ENCODE peak calls at places on chromosomes 2 and 18, in nine cellular contexts. One of them, this sample, is unnamed.

GRCh38 chr2:188199716-188200128 is 92.0 kb upstream of the GULP1 start:
- DNase-seq in activated CD4-positive, alpha-beta T cell treated with anti-CD3 and anti-CD28 coated beads, Interleukin-2, amount 50 U/mL, for 1 hour: no peak
- DNase-seq in GM12891: no peak
- DNase-seq in fibroblast of lung: peak; percentile 98
- DNase-seq in B cell: no peak
- DNase-seq in frontal cortex: no peak
- DNase-seq in fibroblast of pulmonary artery: peak; percentile 84
- DNase-seq in left ventricle myocardium inferior: no peak
- DNase-seq in GM10248: no peak
- DNase-seq in this sample: peak; percentile 9

GRCh38 chr18:59469463-59470180 is 110.6 kb upstream of the LMAN1 start:
- DNase-seq in left ventricle myocardium inferior: peak; percentile 55
- DNase-seq in B cell: no peak
- DNase-seq in GM12891: no peak
- DNase-seq in fibroblast of pulmonary artery: no peak
- DNase-seq in activated CD4-positive, alpha-beta T cell treated with anti-CD3 and anti-CD28 coated beads, Interleukin-2, amount 50 U/mL, for 1 hour: no peak
- DNase-seq in fibroblast of lung: no peak
- DNase-seq in frontal cortex: no peak
- DNase-seq in GM10248: no peak
- DNase-seq in this sample: no peak

GRCh38 chr2:42567806-42568429 is 514 bp upstream of the MTA3 start:
- DNase-seq in GM12891: peak; percentile 52
- DNase-seq in B cell: peak; percentile 58
- DNase-seq in fibroblast of lung: peak; percentile 7
- DNase-seq in left ventricle myocardium inferior: no peak
- DNase-seq in activated CD4-positive, alpha-beta T cell treated with anti-CD3 and anti-CD28 coated beads, Interleukin-2, amount 50 U/mL, for 1 hour: peak; percentile 1
- DNase-seq in frontal cortex: no peak
- DNase-seq in GM10248: peak; percentile 72
- DNase-seq in fibroblast of pulmonary artery: peak; percentile 1
- DNase-seq in this sample: no peak

GRCh38 chr2:128274218-128274617 is 44.5 kb downstream of the HS6ST1 start:
- DNase-seq in frontal cortex: no peak
- DNase-seq in fibroblast of pulmonary artery: no peak
- DNase-seq in B cell: no peak
- DNase-seq in GM12891: no peak
- DNase-seq in fibroblast of lung: no peak
- DNase-seq in GM10248: no peak
- DNase-seq in activated CD4-positive, alpha-beta T cell treated with anti-CD3 and anti-CD28 coated beads, Interleukin-2, amount 50 U/mL, for 1 hour: no peak
- DNase-seq in left ventricle myocardium inferior: no peak
- DNase-seq in this sample: no peak

GRCh38 chr18:63451774-63452173 is 25.0 kb upstream of the SERPINB5 start:
- DNase-seq in GM10248: no peak
- DNase-seq in activated CD4-positive, alpha-beta T cell treated with anti-CD3 and anti-CD28 coated beads, Interleukin-2, amount 50 U/mL, for 1 hour: no peak
- DNase-seq in GM12891: no peak
- DNase-seq in left ventricle myocardium inferior: no peak
- DNase-seq in fibroblast of lung: no peak
- DNase-seq in B cell: no peak
- DNase-seq in frontal cortex: no peak
- DNase-seq in fibroblast of pulmonary artery: peak; percentile 63
- DNase-seq in this sample: no peak

GRCh38 chr2:212421571-212422334 is 116.8 kb downstream of the ERBB4 start:
- DNase-seq in fibroblast of lung: peak; percentile 81
- DNase-seq in B cell: no peak
- DNase-seq in GM10248: no peak
- DNase-seq in frontal cortex: no peak
- DNase-seq in fibroblast of pulmonary artery: peak; percentile 67
- DNase-seq in left ventricle myocardium inferior: no peak
- DNase-seq in GM12891: no peak
- DNase-seq in activated CD4-positive, alpha-beta T cell treated with anti-CD3 and anti-CD28 coated beads, Interleukin-2, amount 50 U/mL, for 1 hour: no peak
- DNase-seq in this sample: no peak

GRCh38 chr2:96175951-96176350 is 30.7 kb upstream of the DUSP2 start:
- DNase-seq in B cell: no peak
- DNase-seq in fibroblast of lung: peak; percentile 81
- DNase-seq in frontal cortex: no peak
- DNase-seq in GM10248: peak; percentile 22
- DNase-seq in activated CD4-positive, alpha-beta T cell treated with anti-CD3 and anti-CD28 coated beads, Interleukin-2, amount 50 U/mL, for 1 hour: no peak
- DNase-seq in fibroblast of pulmonary artery: peak; percentile 41
- DNase-seq in left ventricle myocardium inferior: no peak
- DNase-seq in GM12891: no peak
- DNase-seq in this sample: no peak

GRCh38 chr2:113273031-113273551 is 5.6 kb downstream of the PAX8 start:
- DNase-seq in fibroblast of lung: peak; percentile 27
- DNase-seq in GM12891: no peak
- DNase-seq in fibroblast of pulmonary artery: no peak
- DNase-seq in B cell: no peak
- DNase-seq in GM10248: no peak
- DNase-seq in activated CD4-positive, alpha-beta T cell treated with anti-CD3 and anti-CD28 coated beads, Interleukin-2, amount 50 U/mL, for 1 hour: peak; percentile 20
- DNase-seq in left ventricle myocardium inferior: no peak
- DNase-seq in frontal cortex: no peak
- DNase-seq in this sample: no peak

GRCh38 chr2:188091235-188091634 is 200.4 kb upstream of the GULP1 start:
- DNase-seq in B cell: no peak
- DNase-seq in activated CD4-positive, alpha-beta T cell treated with anti-CD3 and anti-CD28 coated beads, Interleukin-2, amount 50 U/mL, for 1 hour: no peak
- DNase-seq in frontal cortex: no peak
- DNase-seq in fibroblast of lung: no peak
- DNase-seq in left ventricle myocardium inferior: no peak
- DNase-seq in GM10248: no peak
- DNase-seq in fibroblast of pulmonary artery: no peak
- DNase-seq in GM12891: no peak
- DNase-seq in this sample: no peak

GRCh38 chr2:30385327-30385726 is 61.7 kb upstream of the LCLAT1 start:
- DNase-seq in GM12891: no peak
- DNase-seq in GM10248: no peak
- DNase-seq in B cell: no peak
- DNase-seq in activated CD4-positive, alpha-beta T cell treated with anti-CD3 and anti-CD28 coated beads, Interleukin-2, amount 50 U/mL, for 1 hour: no peak
- DNase-seq in fibroblast of lung: peak; percentile 48
- DNase-seq in fibroblast of pulmonary artery: peak; percentile 53
- DNase-seq in left ventricle myocardium inferior: no peak
- DNase-seq in frontal cortex: no peak
- DNase-seq in this sample: no peak

GRCh38 chr2:218485986-218486667 is 67.2 kb downstream of the VIL1 start:
- DNase-seq in GM12891: no peak
- DNase-seq in left ventricle myocardium inferior: no peak
- DNase-seq in GM10248: no peak
- DNase-seq in fibroblast of lung: no peak
- DNase-seq in frontal cortex: no peak
- DNase-seq in activated CD4-positive, alpha-beta T cell treated with anti-CD3 and anti-CD28 coated beads, Interleukin-2, amount 50 U/mL, for 1 hour: no peak
- DNase-seq in B cell: no peak
- DNase-seq in fibroblast of pulmonary artery: no peak
- DNase-seq in this sample: no peak

GRCh38 chr2:128301501-128301966 is 17.1 kb downstream of the HS6ST1 start:
- DNase-seq in B cell: no peak
- DNase-seq in GM12891: no peak
- DNase-seq in left ventricle myocardium inferior: no peak
- DNase-seq in frontal cortex: no peak
- DNase-seq in fibroblast of pulmonary artery: peak; percentile 91
- DNase-seq in fibroblast of lung: peak; percentile 98
- DNase-seq in GM10248: no peak
- DNase-seq in activated CD4-positive, alpha-beta T cell treated with anti-CD3 and anti-CD28 coated beads, Interleukin-2, amount 50 U/mL, for 1 hour: no peak
- DNase-seq in this sample: no peak

GRCh38 chr2:23418056-23418455 is 33.1 kb downstream of the KLHL29 start:
- DNase-seq in B cell: no peak
- DNase-seq in fibroblast of lung: no peak
- DNase-seq in GM10248: no peak
- DNase-seq in activated CD4-positive, alpha-beta T cell treated with anti-CD3 and anti-CD28 coated beads, Interleukin-2, amount 50 U/mL, for 1 hour: no peak
- DNase-seq in fibroblast of pulmonary artery: no peak
- DNase-seq in frontal cortex: no peak
- DNase-seq in GM12891: no peak
- DNase-seq in left ventricle myocardium inferior: no peak
- DNase-seq in this sample: no peak

GRCh38 chr2:219252084-219252483 is 959 bp upstream of the TUBA4B start:
- DNase-seq in B cell: no peak
- DNase-seq in frontal cortex: no peak
- DNase-seq in GM10248: no peak
- DNase-seq in activated CD4-positive, alpha-beta T cell treated with anti-CD3 and anti-CD28 coated beads, Interleukin-2, amount 50 U/mL, for 1 hour: peak; percentile 28
- DNase-seq in fibroblast of pulmonary artery: no peak
- DNase-seq in left ventricle myocardium inferior: no peak
- DNase-seq in fibroblast of lung: no peak
- DNase-seq in GM12891: no peak
- DNase-seq in this sample: no peak

GRCh38 chr18:44599409-44599808 is 81.3 kb upstream of the SETBP1 start:
- DNase-seq in B cell: no peak
- DNase-seq in fibroblast of pulmonary artery: peak; percentile 16
- DNase-seq in fibroblast of lung: peak; percentile 83
- DNase-seq in GM12891: no peak
- DNase-seq in GM10248: no peak
- DNase-seq in frontal cortex: no peak
- DNase-seq in activated CD4-positive, alpha-beta T cell treated with anti-CD3 and anti-CD28 coated beads, Interleukin-2, amount 50 U/mL, for 1 hour: no peak
- DNase-seq in left ventricle myocardium inferior: peak; percentile 18
- DNase-seq in this sample: no peak

GRCh38 chr2:101026253-101026701 is 24.2 kb downstream of the RPL31 start:
- DNase-seq in GM12891: no peak
- DNase-seq in activated CD4-positive, alpha-beta T cell treated with anti-CD3 and anti-CD28 coated beads, Interleukin-2, amount 50 U/mL, for 1 hour: no peak
- DNase-seq in GM10248: no peak
- DNase-seq in frontal cortex: no peak
- DNase-seq in fibroblast of lung: no peak
- DNase-seq in left ventricle myocardium inferior: no peak
- DNase-seq in fibroblast of pulmonary artery: no peak
- DNase-seq in B cell: no peak
- DNase-seq in this sample: no peak

GRCh38 chr2:24454258-24454657 is 36.8 kb upstream of the NCOA1 start:
- DNase-seq in fibroblast of lung: peak; percentile 59
- DNase-seq in B cell: no peak
- DNase-seq in left ventricle myocardium inferior: no peak
- DNase-seq in GM12891: no peak
- DNase-seq in frontal cortex: no peak
- DNase-seq in activated CD4-positive, alpha-beta T cell treated with anti-CD3 and anti-CD28 coated beads, Interleukin-2, amount 50 U/mL, for 1 hour: no peak
- DNase-seq in GM10248: no peak
- DNase-seq in fibroblast of pulmonary artery: peak; percentile 59
- DNase-seq in this sample: no peak

GRCh38 chr18:74982946-74983635 is 225.8 kb downstream of the PTGR3 start:
- DNase-seq in activated CD4-positive, alpha-beta T cell treated with anti-CD3 and anti-CD28 coated beads, Interleukin-2, amount 50 U/mL, for 1 hour: no peak
- DNase-seq in B cell: no peak
- DNase-seq in fibroblast of pulmonary artery: no peak
- DNase-seq in frontal cortex: no peak
- DNase-seq in fibroblast of lung: no peak
- DNase-seq in left ventricle myocardium inferior: no peak
- DNase-seq in GM10248: no peak
- DNase-seq in GM12891: no peak
- DNase-seq in this sample: no peak

GRCh38 chr2:6580982-6581381 is 284.7 kb downstream of the CMPK2 start:
- DNase-seq in fibroblast of pulmonary artery: no peak
- DNase-seq in B cell: no peak
- DNase-seq in activated CD4-positive, alpha-beta T cell treated with anti-CD3 and anti-CD28 coated beads, Interleukin-2, amount 50 U/mL, for 1 hour: no peak
- DNase-seq in fibroblast of lung: peak; percentile 67
- DNase-seq in frontal cortex: no peak
- DNase-seq in GM10248: no peak
- DNase-seq in GM12891: no peak
- DNase-seq in left ventricle myocardium inferior: no peak
- DNase-seq in this sample: peak; percentile 1

GRCh38 chr2:127392828-127393578 is 5.2 kb upstream of the MAP3K2 start:
- DNase-seq in left ventricle myocardium inferior: no peak
- DNase-seq in fibroblast of lung: no peak
- DNase-seq in fibroblast of pulmonary artery: no peak
- DNase-seq in GM12891: no peak
- DNase-seq in activated CD4-positive, alpha-beta T cell treated with anti-CD3 and anti-CD28 coated beads, Interleukin-2, amount 50 U/mL, for 1 hour: no peak
- DNase-seq in frontal cortex: no peak
- DNase-seq in B cell: no peak
- DNase-seq in GM10248: no peak
- DNase-seq in this sample: no peak

GRCh38 chr2:3602553-3603339 is 7.8 kb downstream of the COLEC11 start:
- DNase-seq in B cell: no peak
- DNase-seq in left ventricle myocardium inferior: no peak
- DNase-seq in fibroblast of pulmonary artery: no peak
- DNase-seq in GM10248: no peak
- DNase-seq in GM12891: no peak
- DNase-seq in frontal cortex: no peak
- DNase-seq in fibroblast of lung: no peak
- DNase-seq in activated CD4-positive, alpha-beta T cell treated with anti-CD3 and anti-CD28 coated beads, Interleukin-2, amount 50 U/mL, for 1 hour: no peak
- DNase-seq in this sample: no peak

GRCh38 chr2:216535454-216535995 is 36.9 kb downstream of the RPL37A start:
- DNase-seq in fibroblast of lung: peak; percentile 95
- DNase-seq in fibroblast of pulmonary artery: peak; percentile 98
- DNase-seq in activated CD4-positive, alpha-beta T cell treated with anti-CD3 and anti-CD28 coated beads, Interleukin-2, amount 50 U/mL, for 1 hour: no peak
- DNase-seq in GM12891: no peak
- DNase-seq in B cell: no peak
- DNase-seq in left ventricle myocardium inferior: peak; percentile 74
- DNase-seq in frontal cortex: no peak
- DNase-seq in GM10248: no peak
- DNase-seq in this sample: peak; percentile 81

GRCh38 chr2:227687189-227687588 is 20.6 kb downstream of the SCYGR5 start:
- DNase-seq in B cell: no peak
- DNase-seq in frontal cortex: no peak
- DNase-seq in activated CD4-positive, alpha-beta T cell treated with anti-CD3 and anti-CD28 coated beads, Interleukin-2, amount 50 U/mL, for 1 hour: no peak
- DNase-seq in left ventricle myocardium inferior: no peak
- DNase-seq in fibroblast of pulmonary artery: peak; percentile 3
- DNase-seq in GM12891: no peak
- DNase-seq in fibroblast of lung: no peak
- DNase-seq in GM10248: no peak
- DNase-seq in this sample: no peak

GRCh38 chr2:222024934-222025890 is 273.6 kb downstream of the PAX3 start:
- DNase-seq in fibroblast of lung: peak; percentile 53
- DNase-seq in GM10248: peak; percentile 17
- DNase-seq in fibroblast of pulmonary artery: peak; percentile 55
- DNase-seq in GM12891: no peak
- DNase-seq in B cell: no peak
- DNase-seq in frontal cortex: no peak
- DNase-seq in left ventricle myocardium inferior: no peak
- DNase-seq in activated CD4-positive, alpha-beta T cell treated with anti-CD3 and anti-CD28 coated beads, Interleukin-2, amount 50 U/mL, for 1 hour: no peak
- DNase-seq in this sample: peak; percentile 30

GRCh38 chr2:207487650-207488315 is 42.0 kb upstream of the CREB1 start:
- DNase-seq in activated CD4-positive, alpha-beta T cell treated with anti-CD3 and anti-CD28 coated beads, Interleukin-2, amount 50 U/mL, for 1 hour: no peak
- DNase-seq in GM10248: no peak
- DNase-seq in fibroblast of lung: peak; percentile 93
- DNase-seq in left ventricle myocardium inferior: no peak
- DNase-seq in GM12891: no peak
- DNase-seq in B cell: no peak
- DNase-seq in fibroblast of pulmonary artery: peak; percentile 76
- DNase-seq in frontal cortex: no peak
- DNase-seq in this sample: peak; percentile 87

This sample was measured in SW 1271.